ENCODE peak calls at places on chromosomes 4 and X, in eight cellular contexts. One of them, this sample, is unnamed.

GRCh38 chrX:42459735-42460134 is 318.2 kb downstream of the PPP1R2C start:
- DNase-seq in GM13977: no peak
- DNase-seq in T-helper 9 cell: no peak
- DNase-seq in LoVo: no peak
- DNase-seq in stimulated activated CD4-positive, alpha-beta T cell treated with anti-CD3 and anti-CD28 coated beads, Interleukin-1b, Interleukin-23, amount 100 ng/mL, for 24 hours: no peak
- DNase-seq in PC-3: no peak
- DNase-seq in colonic mucosa: no peak
- DNase-seq in lower leg skin: no peak
- DNase-seq in this sample: no peak

GRCh38 chrX:39729834-39730670 is 367.7 kb downstream of the BCOR start:
- DNase-seq in GM13977: no peak
- DNase-seq in T-helper 9 cell: no peak
- DNase-seq in LoVo: no peak
- DNase-seq in stimulated activated CD4-positive, alpha-beta T cell treated with anti-CD3 and anti-CD28 coated beads, Interleukin-1b, Interleukin-23, amount 100 ng/mL, for 24 hours: no peak
- DNase-seq in PC-3: no peak
- DNase-seq in colonic mucosa: no peak
- DNase-seq in lower leg skin: no peak
- DNase-seq in this sample: no peak

GRCh38 chr4:15234585-15235126 is 193.2 kb upstream of the C1QTNF7 start:
- DNase-seq in GM13977: no peak
- DNase-seq in T-helper 9 cell: no peak
- DNase-seq in LoVo: peak
- DNase-seq in stimulated activated CD4-positive, alpha-beta T cell treated with anti-CD3 and anti-CD28 coated beads, Interleukin-1b, Interleukin-23, amount 100 ng/mL, for 24 hours: no peak
- DNase-seq in PC-3: peak
- DNase-seq in colonic mucosa: no peak
- DNase-seq in lower leg skin: no peak
- DNase-seq in this sample: no peak

GRCh38 chr4:123974419-123975105 is 578.0 kb downstream of the SPRY1 start:
- DNase-seq in GM13977: no peak
- DNase-seq in T-helper 9 cell: no peak
- DNase-seq in LoVo: no peak
- DNase-seq in stimulated activated CD4-positive, alpha-beta T cell treated with anti-CD3 and anti-CD28 coated beads, Interleukin-1b, Interleukin-23, amount 100 ng/mL, for 24 hours: no peak
- DNase-seq in PC-3: no peak
- DNase-seq in colonic mucosa: no peak
- DNase-seq in lower leg skin: no peak
- DNase-seq in this sample: no peak

GRCh38 chr4:155514628-155515027 is 137.9 kb upstream of the MAP9 start:
- DNase-seq in GM13977: no peak
- DNase-seq in T-helper 9 cell: no peak
- DNase-seq in LoVo: no peak
- DNase-seq in stimulated activated CD4-positive, alpha-beta T cell treated with anti-CD3 and anti-CD28 coated beads, Interleukin-1b, Interleukin-23, amount 100 ng/mL, for 24 hours: no peak
- DNase-seq in PC-3: no peak
- DNase-seq in colonic mucosa: no peak
- DNase-seq in lower leg skin: no peak
- DNase-seq in this sample: no peak

GRCh38 chr4:44985152-44985551 is 258.8 kb upstream of the GNPDA2 start:
- DNase-seq in GM13977: no peak
- DNase-seq in T-helper 9 cell: no peak
- DNase-seq in LoVo: no peak
- DNase-seq in stimulated activated CD4-positive, alpha-beta T cell treated with anti-CD3 and anti-CD28 coated beads, Interleukin-1b, Interleukin-23, amount 100 ng/mL, for 24 hours: no peak
- DNase-seq in PC-3: no peak
- DNase-seq in colonic mucosa: no peak
- DNase-seq in lower leg skin: no peak
- DNase-seq in this sample: no peak

GRCh38 chr4:2761035-2761923 is 5.1 kb upstream of the TNIP2 start:
- DNase-seq in GM13977: no peak
- DNase-seq in T-helper 9 cell: no peak
- DNase-seq in LoVo: peak
- DNase-seq in stimulated activated CD4-positive, alpha-beta T cell treated with anti-CD3 and anti-CD28 coated beads, Interleukin-1b, Interleukin-23, amount 100 ng/mL, for 24 hours: no peak
- DNase-seq in PC-3: peak
- DNase-seq in colonic mucosa: peak
- DNase-seq in lower leg skin: no peak
- DNase-seq in this sample: no peak

GRCh38 chrX:133448512-133449076 is 33.3 kb upstream of the GPC4 start:
- DNase-seq in GM13977: no peak
- DNase-seq in T-helper 9 cell: no peak
- DNase-seq in LoVo: no peak
- DNase-seq in stimulated activated CD4-positive, alpha-beta T cell treated with anti-CD3 and anti-CD28 coated beads, Interleukin-1b, Interleukin-23, amount 100 ng/mL, for 24 hours: no peak
- DNase-seq in PC-3: no peak
- DNase-seq in colonic mucosa: no peak
- DNase-seq in lower leg skin: no peak
- DNase-seq in this sample: no peak

GRCh38 chrX:129736491-129736890 is 2.3 kb upstream of the XPNPEP2 start:
- DNase-seq in GM13977: no peak
- DNase-seq in T-helper 9 cell: no peak
- DNase-seq in LoVo: no peak
- DNase-seq in stimulated activated CD4-positive, alpha-beta T cell treated with anti-CD3 and anti-CD28 coated beads, Interleukin-1b, Interleukin-23, amount 100 ng/mL, for 24 hours: no peak
- DNase-seq in PC-3: no peak
- DNase-seq in colonic mucosa: no peak
- DNase-seq in lower leg skin: no peak
- DNase-seq in this sample: no peak

GRCh38 chr4:119894650-119895208 is 171.9 kb downstream of the MAD2L1 start:
- DNase-seq in GM13977: no peak
- DNase-seq in T-helper 9 cell: no peak
- DNase-seq in LoVo: no peak
- DNase-seq in stimulated activated CD4-positive, alpha-beta T cell treated with anti-CD3 and anti-CD28 coated beads, Interleukin-1b, Interleukin-23, amount 100 ng/mL, for 24 hours: no peak
- DNase-seq in PC-3: no peak
- DNase-seq in colonic mucosa: no peak
- DNase-seq in lower leg skin: no peak
- DNase-seq in this sample: no peak

GRCh38 chr4:109870061-109870460 is 22.2 kb downstream of the LRIT3 start:
- DNase-seq in GM13977: no peak
- DNase-seq in T-helper 9 cell: no peak
- DNase-seq in LoVo: no peak
- DNase-seq in stimulated activated CD4-positive, alpha-beta T cell treated with anti-CD3 and anti-CD28 coated beads, Interleukin-1b, Interleukin-23, amount 100 ng/mL, for 24 hours: no peak
- DNase-seq in PC-3: no peak
- DNase-seq in colonic mucosa: no peak
- DNase-seq in lower leg skin: no peak
- DNase-seq in this sample: no peak

GRCh38 chr4:37951465-37952352 is 8.5 kb upstream of the PTTG2 start:
- DNase-seq in GM13977: no peak
- DNase-seq in T-helper 9 cell: no peak
- DNase-seq in LoVo: no peak
- DNase-seq in stimulated activated CD4-positive, alpha-beta T cell treated with anti-CD3 and anti-CD28 coated beads, Interleukin-1b, Interleukin-23, amount 100 ng/mL, for 24 hours: no peak
- DNase-seq in PC-3: peak
- DNase-seq in colonic mucosa: peak
- DNase-seq in lower leg skin: no peak
- DNase-seq in this sample: no peak

GRCh38 chr4:31390849-31391248 is 670.7 kb downstream of the PCDH7 start:
- DNase-seq in GM13977: no peak
- DNase-seq in T-helper 9 cell: no peak
- DNase-seq in LoVo: no peak
- DNase-seq in stimulated activated CD4-positive, alpha-beta T cell treated with anti-CD3 and anti-CD28 coated beads, Interleukin-1b, Interleukin-23, amount 100 ng/mL, for 24 hours: no peak
- DNase-seq in PC-3: no peak
- DNase-seq in colonic mucosa: no peak
- DNase-seq in lower leg skin: no peak
- DNase-seq in this sample: no peak

GRCh38 chr4:990746-991367 is 2.3 kb downstream of the SLC26A1 start:
- DNase-seq in GM13977: no peak
- DNase-seq in T-helper 9 cell: no peak
- DNase-seq in LoVo: no peak
- DNase-seq in stimulated activated CD4-positive, alpha-beta T cell treated with anti-CD3 and anti-CD28 coated beads, Interleukin-1b, Interleukin-23, amount 100 ng/mL, for 24 hours: no peak
- DNase-seq in PC-3: no peak
- DNase-seq in colonic mucosa: no peak
- DNase-seq in lower leg skin: no peak
- DNase-seq in this sample: no peak

GRCh38 chr4:114076865-114077264 is 97.4 kb upstream of the ARSJ start:
- DNase-seq in GM13977: no peak
- DNase-seq in T-helper 9 cell: no peak
- DNase-seq in LoVo: no peak
- DNase-seq in stimulated activated CD4-positive, alpha-beta T cell treated with anti-CD3 and anti-CD28 coated beads, Interleukin-1b, Interleukin-23, amount 100 ng/mL, for 24 hours: no peak
- DNase-seq in PC-3: peak
- DNase-seq in colonic mucosa: no peak
- DNase-seq in lower leg skin: no peak
- DNase-seq in this sample: no peak

GRCh38 chr4:85823295-85823694 is 348.3 kb downstream of the ARHGAP24 start:
- DNase-seq in GM13977: no peak
- DNase-seq in T-helper 9 cell: no peak
- DNase-seq in LoVo: no peak
- DNase-seq in stimulated activated CD4-positive, alpha-beta T cell treated with anti-CD3 and anti-CD28 coated beads, Interleukin-1b, Interleukin-23, amount 100 ng/mL, for 24 hours: no peak
- DNase-seq in PC-3: peak
- DNase-seq in colonic mucosa: no peak
- DNase-seq in lower leg skin: no peak
- DNase-seq in this sample: no peak

GRCh38 chr4:6463311-6464289 is 8.8 kb downstream of the PPP2R2C start:
- DNase-seq in GM13977: no peak
- DNase-seq in T-helper 9 cell: no peak
- DNase-seq in LoVo: no peak
- DNase-seq in stimulated activated CD4-positive, alpha-beta T cell treated with anti-CD3 and anti-CD28 coated beads, Interleukin-1b, Interleukin-23, amount 100 ng/mL, for 24 hours: no peak
- DNase-seq in PC-3: no peak
- DNase-seq in colonic mucosa: no peak
- DNase-seq in lower leg skin: no peak
- DNase-seq in this sample: peak

GRCh38 chrX:69027181-69028005 is 137.9 kb downstream of the PJA1 start:
- DNase-seq in GM13977: no peak
- DNase-seq in T-helper 9 cell: no peak
- DNase-seq in LoVo: no peak
- DNase-seq in stimulated activated CD4-positive, alpha-beta T cell treated with anti-CD3 and anti-CD28 coated beads, Interleukin-1b, Interleukin-23, amount 100 ng/mL, for 24 hours: no peak
- DNase-seq in PC-3: peak
- DNase-seq in colonic mucosa: no peak
- DNase-seq in lower leg skin: no peak
- DNase-seq in this sample: peak

GRCh38 chr4:56641494-56642051 is 39.5 kb downstream of the HOPX start:
- DNase-seq in GM13977: no peak
- DNase-seq in T-helper 9 cell: no peak
- DNase-seq in LoVo: peak
- DNase-seq in stimulated activated CD4-positive, alpha-beta T cell treated with anti-CD3 and anti-CD28 coated beads, Interleukin-1b, Interleukin-23, amount 100 ng/mL, for 24 hours: no peak
- DNase-seq in PC-3: peak
- DNase-seq in colonic mucosa: no peak
- DNase-seq in lower leg skin: no peak
- DNase-seq in this sample: no peak

GRCh38 chr4:2338754-2339457 is 77.0 kb upstream of the MXD4 start:
- DNase-seq in GM13977: no peak
- DNase-seq in T-helper 9 cell: no peak
- DNase-seq in LoVo: no peak
- DNase-seq in stimulated activated CD4-positive, alpha-beta T cell treated with anti-CD3 and anti-CD28 coated beads, Interleukin-1b, Interleukin-23, amount 100 ng/mL, for 24 hours: no peak
- DNase-seq in PC-3: no peak
- DNase-seq in colonic mucosa: no peak
- DNase-seq in lower leg skin: no peak
- DNase-seq in this sample: no peak

GRCh38 chr4:14404730-14405129 is 597.6 kb upstream of the CPEB2 start:
- DNase-seq in GM13977: no peak
- DNase-seq in T-helper 9 cell: no peak
- DNase-seq in LoVo: no peak
- DNase-seq in stimulated activated CD4-positive, alpha-beta T cell treated with anti-CD3 and anti-CD28 coated beads, Interleukin-1b, Interleukin-23, amount 100 ng/mL, for 24 hours: no peak
- DNase-seq in PC-3: no peak
- DNase-seq in colonic mucosa: no peak
- DNase-seq in lower leg skin: no peak
- DNase-seq in this sample: no peak

GRCh38 chr4:93495346-93495745 is 333.2 kb upstream of the ATOH1 start:
- DNase-seq in GM13977: no peak
- DNase-seq in T-helper 9 cell: no peak
- DNase-seq in LoVo: no peak
- DNase-seq in stimulated activated CD4-positive, alpha-beta T cell treated with anti-CD3 and anti-CD28 coated beads, Interleukin-1b, Interleukin-23, amount 100 ng/mL, for 24 hours: no peak
- DNase-seq in PC-3: no peak
- DNase-seq in colonic mucosa: no peak
- DNase-seq in lower leg skin: no peak
- DNase-seq in this sample: no peak

GRCh38 chrX:2325076-2325784 is 175.5 kb downstream of the DHRSX start:
- DNase-seq in GM13977: peak
- DNase-seq in T-helper 9 cell: peak
- DNase-seq in LoVo: no peak
- DNase-seq in stimulated activated CD4-positive, alpha-beta T cell treated with anti-CD3 and anti-CD28 coated beads, Interleukin-1b, Interleukin-23, amount 100 ng/mL, for 24 hours: no peak
- DNase-seq in PC-3: no peak
- DNase-seq in colonic mucosa: peak
- DNase-seq in lower leg skin: no peak
- DNase-seq in this sample: no peak

GRCh38 chr4:2901186-2901585 is 57.5 kb downstream of the ADD1 start:
- DNase-seq in GM13977: no peak
- DNase-seq in T-helper 9 cell: no peak
- DNase-seq in LoVo: no peak
- DNase-seq in stimulated activated CD4-positive, alpha-beta T cell treated with anti-CD3 and anti-CD28 coated beads, Interleukin-1b, Interleukin-23, amount 100 ng/mL, for 24 hours: no peak
- DNase-seq in PC-3: peak
- DNase-seq in colonic mucosa: no peak
- DNase-seq in lower leg skin: no peak
- DNase-seq in this sample: no peak

GRCh38 chrX:13126785-13127184 is 82.4 kb upstream of the FAM9C start:
- DNase-seq in GM13977: no peak
- DNase-seq in T-helper 9 cell: no peak
- DNase-seq in LoVo: no peak
- DNase-seq in stimulated activated CD4-positive, alpha-beta T cell treated with anti-CD3 and anti-CD28 coated beads, Interleukin-1b, Interleukin-23, amount 100 ng/mL, for 24 hours: no peak
- DNase-seq in PC-3: no peak
- DNase-seq in colonic mucosa: no peak
- DNase-seq in lower leg skin: no peak
- DNase-seq in this sample: no peak

GRCh38 chrX:133191739-133192039 is 26.5 kb downstream of the TFDP3 start:
- DNase-seq in GM13977: no peak
- DNase-seq in T-helper 9 cell: no peak
- DNase-seq in LoVo: no peak
- DNase-seq in stimulated activated CD4-positive, alpha-beta T cell treated with anti-CD3 and anti-CD28 coated beads, Interleukin-1b, Interleukin-23, amount 100 ng/mL, for 24 hours: no peak
- DNase-seq in PC-3: peak
- DNase-seq in colonic mucosa: no peak
- DNase-seq in lower leg skin: no peak
- DNase-seq in this sample: no peak

GRCh38 chrX:103431316-103431715 is 55.0 kb downstream of the BEX3 start:
- DNase-seq in GM13977: no peak
- DNase-seq in T-helper 9 cell: no peak
- DNase-seq in LoVo: peak
- DNase-seq in stimulated activated CD4-positive, alpha-beta T cell treated with anti-CD3 and anti-CD28 coated beads, Interleukin-1b, Interleukin-23, amount 100 ng/mL, for 24 hours: no peak
- DNase-seq in PC-3: peak
- DNase-seq in colonic mucosa: peak
- DNase-seq in lower leg skin: no peak
- DNase-seq in this sample: no peak

GRCh38 chr4:38950159-38950558 is 82.0 kb downstream of the TMEM156 start:
- DNase-seq in GM13977: no peak
- DNase-seq in T-helper 9 cell: no peak
- DNase-seq in LoVo: no peak
- DNase-seq in stimulated activated CD4-positive, alpha-beta T cell treated with anti-CD3 and anti-CD28 coated beads, Interleukin-1b, Interleukin-23, amount 100 ng/mL, for 24 hours: no peak
- DNase-seq in PC-3: no peak
- DNase-seq in colonic mucosa: no peak
- DNase-seq in lower leg skin: no peak
- DNase-seq in this sample: no peak

GRCh38 chr4:108110450-108110849 is 58.3 kb downstream of the LEF1 start:
- DNase-seq in GM13977: no peak
- DNase-seq in T-helper 9 cell: no peak
- DNase-seq in LoVo: no peak
- DNase-seq in stimulated activated CD4-positive, alpha-beta T cell treated with anti-CD3 and anti-CD28 coated beads, Interleukin-1b, Interleukin-23, amount 100 ng/mL, for 24 hours: no peak
- DNase-seq in PC-3: no peak
- DNase-seq in colonic mucosa: no peak
- DNase-seq in lower leg skin: no peak
- DNase-seq in this sample: peak

GRCh38 chrX:17413228-17413627 is 38.2 kb downstream of the NHS start:
- DNase-seq in GM13977: no peak
- DNase-seq in T-helper 9 cell: no peak
- DNase-seq in LoVo: peak
- DNase-seq in stimulated activated CD4-positive, alpha-beta T cell treated with anti-CD3 and anti-CD28 coated beads, Interleukin-1b, Interleukin-23, amount 100 ng/mL, for 24 hours: no peak
- DNase-seq in PC-3: peak
- DNase-seq in colonic mucosa: no peak
- DNase-seq in lower leg skin: no peak
- DNase-seq in this sample: no peak

GRCh38 chr4:184814686-184815045 is 11.1 kb downstream of the ACSL1 start:
- DNase-seq in GM13977: no peak
- DNase-seq in T-helper 9 cell: no peak
- DNase-seq in LoVo: no peak
- DNase-seq in stimulated activated CD4-positive, alpha-beta T cell treated with anti-CD3 and anti-CD28 coated beads, Interleukin-1b, Interleukin-23, amount 100 ng/mL, for 24 hours: no peak
- DNase-seq in PC-3: no peak
- DNase-seq in colonic mucosa: no peak
- DNase-seq in lower leg skin: no peak
- DNase-seq in this sample: no peak

GRCh38 chr4:184514121-184514988 is 40.0 kb upstream of the IRF2 start:
- DNase-seq in GM13977: peak
- DNase-seq in T-helper 9 cell: no peak
- DNase-seq in LoVo: no peak
- DNase-seq in stimulated activated CD4-positive, alpha-beta T cell treated with anti-CD3 and anti-CD28 coated beads, Interleukin-1b, Interleukin-23, amount 100 ng/mL, for 24 hours: peak
- DNase-seq in PC-3: peak
- DNase-seq in colonic mucosa: peak
- DNase-seq in lower leg skin: peak
- DNase-seq in this sample: peak

GRCh38 chr4:6250235-6250983 is 19.2 kb upstream of the WFS1 start:
- DNase-seq in GM13977: peak
- DNase-seq in T-helper 9 cell: no peak
- DNase-seq in LoVo: peak
- DNase-seq in stimulated activated CD4-positive, alpha-beta T cell treated with anti-CD3 and anti-CD28 coated beads, Interleukin-1b, Interleukin-23, amount 100 ng/mL, for 24 hours: no peak
- DNase-seq in PC-3: peak
- DNase-seq in colonic mucosa: no peak
- DNase-seq in lower leg skin: no peak
- DNase-seq in this sample: no peak

GRCh38 chr4:87679449-87680169 is 29.5 kb downstream of the DMP1 start:
- DNase-seq in GM13977: peak
- DNase-seq in T-helper 9 cell: peak
- DNase-seq in LoVo: peak
- DNase-seq in stimulated activated CD4-positive, alpha-beta T cell treated with anti-CD3 and anti-CD28 coated beads, Interleukin-1b, Interleukin-23, amount 100 ng/mL, for 24 hours: peak
- DNase-seq in PC-3: peak
- DNase-seq in colonic mucosa: no peak
- DNase-seq in lower leg skin: no peak
- DNase-seq in this sample: no peak

This sample was measured in esophagus muscularis mucosa.